ENCODE peak calls at places on chromosome X, in nine cellular contexts. A, J, W, S, F, B, I, D and G are unnamed samples.

GRCh38 chrX:1027133-1027532 is 185.3 kb downstream of the CRLF2 start:
- DNase-seq in A (no peak), J (no peak), W (no peak), S (no peak), F (no peak), B (no peak), I (no peak), D (no peak), G (no peak)

GRCh38 chrX:130691576-130691975 is 211.4 kb downstream of the ENOX2 start:
- DNase-seq in A (no peak), J (no peak), W (no peak), S (no peak), F (no peak), B (no peak), I (no peak), D (no peak), G (no peak)

GRCh38 chrX:37746268-37746931 is 33.5 kb upstream of the CYBB start:
- DNase-seq in A (no peak), J (no peak), W (peak), S (no peak), F (no peak), B (no peak), I (no peak), D (no peak), G (no peak)

GRCh38 chrX:28946846-28947245 is 359.6 kb downstream of the IL1RAPL1 start:
- DNase-seq in A (no peak), J (no peak), W (no peak), S (no peak), F (no peak), B (no peak), I (no peak), D (no peak), G (no peak)

GRCh38 chrX:129983575-129984131 is 1.2 kb downstream of the BCORL1 start:
- DNase-seq in A (peak), J (no peak), W (no peak), S (peak), F (no peak), B (no peak), I (no peak), D (no peak), G (no peak)

GRCh38 chrX:38882894-38883620 is 81.8 kb downstream of the MID1IP1 start:
- DNase-seq in A (no peak), J (no peak), W (no peak), S (no peak), F (peak), B (peak), I (no peak), D (no peak), G (peak)

GRCh38 chrX:57583477-57583876 is 8.3 kb upstream of the ZXDB start:
- DNase-seq in A (no peak), J (no peak), W (peak), S (no peak), F (no peak), B (no peak), I (no peak), D (no peak), G (no peak)

GRCh38 chrX:1378306-1378758 is 13.6 kb downstream of the SLC25A6 start:
- DNase-seq in A (no peak), J (no peak), W (no peak), S (peak), F (no peak), B (no peak), I (no peak), D (no peak), G (no peak)

GRCh38 chrX:78105944-78106650 is 2.0 kb downstream of the PGK1 start:
- DNase-seq in A (no peak), J (no peak), W (no peak), S (no peak), F (no peak), B (no peak), I (no peak), D (no peak), G (no peak)

GRCh38 chrX:70970482-70970999 is 39.6 kb upstream of the SLC7A3 start:
- DNase-seq in A (no peak), J (no peak), W (no peak), S (peak), F (no peak), B (peak), I (no peak), D (no peak), G (no peak)
- H3K4me3 ChIP-seq in A (no peak), J (no peak), W (no peak), S (no peak), F (no peak), B (no peak), I (no peak), D (no peak), G (no peak)

GRCh38 chrX:12955882-12956703 is 18.8 kb upstream of the TMSB4X start:
- DNase-seq in A (peak), J (no peak), W (peak), S (peak), F (no peak), B (peak), I (no peak), D (no peak), G (peak)

GRCh38 chrX:12954981-12955380 is 19.9 kb upstream of the TMSB4X start:
- DNase-seq in A (no peak), J (no peak), W (no peak), S (no peak), F (no peak), B (no peak), I (no peak), D (no peak), G (no peak)

GRCh38 chrX:12958059-12958458 is 16.9 kb upstream of the TMSB4X start:
- DNase-seq in A (no peak), J (no peak), W (no peak), S (no peak), F (no peak), B (no peak), I (no peak), D (no peak), G (no peak)

GRCh38 chrX:12958461-12958860 is 16.4 kb upstream of the TMSB4X start:
- DNase-seq in A (no peak), J (no peak), W (no peak), S (no peak), F (no peak), B (no peak), I (no peak), D (no peak), G (no peak)

DNA sequence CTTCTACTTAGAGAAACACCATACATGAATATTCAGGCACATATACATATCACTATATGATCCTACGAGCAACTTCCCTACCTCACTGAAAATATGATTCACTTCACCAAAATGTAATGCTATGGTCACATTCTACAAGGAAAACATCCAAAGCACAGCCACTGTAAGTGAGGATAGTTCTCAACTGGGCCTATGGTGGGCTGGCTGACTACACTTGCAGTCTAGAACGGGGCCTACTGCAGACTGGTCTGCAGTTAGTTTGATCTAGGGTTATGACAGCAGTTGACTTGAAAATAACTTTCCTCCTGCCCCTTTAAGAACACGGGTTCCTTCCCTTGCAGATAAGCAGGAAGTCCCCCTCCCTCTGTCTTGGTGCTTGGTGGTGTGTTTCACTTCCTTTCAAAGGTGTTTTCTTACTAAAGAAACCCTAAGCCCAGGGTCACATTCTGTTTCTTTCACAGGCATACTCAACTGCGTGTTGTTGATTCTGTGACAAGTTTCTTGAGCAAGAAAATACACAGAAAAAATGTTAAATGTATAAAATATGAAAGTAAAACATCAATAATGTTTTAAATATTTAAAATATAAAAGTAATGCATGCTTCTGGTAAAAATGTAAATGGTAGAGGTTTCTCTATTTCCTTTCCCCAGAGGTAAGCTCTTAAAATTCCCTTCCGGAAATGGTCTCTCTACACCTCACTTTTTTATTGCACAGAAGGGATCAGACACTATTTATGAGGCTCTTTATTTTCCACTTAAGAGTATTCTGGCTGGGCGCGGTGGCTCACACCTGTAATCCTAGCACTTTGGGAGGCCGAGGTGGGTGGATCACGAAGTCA is 18.0 kb upstream of the TMSB4X start:
- DNase-seq in A (no peak), J (no peak), W (peak), S (peak), F (no peak), B (peak), I (no peak), D (no peak), G (no peak)
- H3K4me3 ChIP-seq in A (no peak), J (no peak), W (no peak), S (no peak), F (no peak), B (no peak), I (peak), D (peak), G (no peak)

GRCh38 chrX:76148011-76148665 is 24.7 kb upstream of the PBDC1 start:
- DNase-seq in A (no peak), J (no peak), W (no peak), S (no peak), F (no peak), B (peak), I (no peak), D (no peak), G (no peak)
- H3K4me3 ChIP-seq in A (peak), J (no peak), W (no peak), S (peak), F (no peak), B (peak), I (peak), D (peak), G (no peak)

GRCh38 chrX:154721155-154721554 is 29.7 kb downstream of the GAB3 start:
- DNase-seq in A (no peak), J (no peak), W (no peak), S (no peak), F (no peak), B (no peak), I (no peak), D (no peak), G (no peak)

GRCh38 chrX:154718607-154719006 is 32.3 kb downstream of the GAB3 start:
- DNase-seq in A (no peak), J (no peak), W (no peak), S (no peak), F (no peak), B (no peak), I (no peak), D (no peak), G (no peak)

GRCh38 chrX:154717824-154718223 is 33.1 kb downstream of the GAB3 start:
- DNase-seq in A (no peak), J (no peak), W (no peak), S (peak), F (no peak), B (peak), I (no peak), D (no peak), G (peak)

GRCh38 chrX:154720067-154720466 is 30.8 kb downstream of the GAB3 start:
- DNase-seq in A (no peak), J (no peak), W (no peak), S (no peak), F (no peak), B (no peak), I (no peak), D (no peak), G (no peak)

DNA sequence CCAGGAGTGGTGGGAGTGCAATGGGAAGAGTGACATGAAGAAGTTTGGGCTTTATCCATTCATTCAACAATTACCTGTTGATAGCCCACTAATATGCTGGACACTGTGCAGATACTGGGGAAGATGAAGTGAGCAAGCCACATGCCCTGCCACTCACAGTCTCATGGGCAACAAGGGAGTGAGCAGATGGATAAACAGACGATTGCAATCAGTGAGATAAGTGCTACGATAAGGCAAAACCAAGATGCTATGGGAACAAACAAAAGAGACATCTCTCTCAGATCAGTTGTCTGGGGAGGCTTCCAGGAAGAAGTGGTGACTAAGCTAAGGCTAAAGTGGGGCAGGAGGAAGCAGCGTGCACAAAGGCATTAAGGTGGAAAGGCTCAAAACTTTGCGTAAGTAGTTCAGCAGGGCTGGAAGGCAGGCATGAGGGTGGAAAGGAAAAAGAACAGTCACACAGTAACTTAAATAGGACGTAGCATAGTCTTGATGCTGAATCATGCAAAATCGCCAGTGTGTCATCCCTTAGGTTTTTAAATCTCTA is 31.7 kb downstream of the GAB3 start:
- DNase-seq in A (no peak), J (no peak), W (no peak), S (no peak), F (no peak), B (peak), I (no peak), D (no peak), G (peak)
- H3K4me3 ChIP-seq in A (no peak), J (no peak), W (no peak), S (no peak), F (no peak), B (no peak), I (no peak), D (no peak), G (no peak)

DNA sequence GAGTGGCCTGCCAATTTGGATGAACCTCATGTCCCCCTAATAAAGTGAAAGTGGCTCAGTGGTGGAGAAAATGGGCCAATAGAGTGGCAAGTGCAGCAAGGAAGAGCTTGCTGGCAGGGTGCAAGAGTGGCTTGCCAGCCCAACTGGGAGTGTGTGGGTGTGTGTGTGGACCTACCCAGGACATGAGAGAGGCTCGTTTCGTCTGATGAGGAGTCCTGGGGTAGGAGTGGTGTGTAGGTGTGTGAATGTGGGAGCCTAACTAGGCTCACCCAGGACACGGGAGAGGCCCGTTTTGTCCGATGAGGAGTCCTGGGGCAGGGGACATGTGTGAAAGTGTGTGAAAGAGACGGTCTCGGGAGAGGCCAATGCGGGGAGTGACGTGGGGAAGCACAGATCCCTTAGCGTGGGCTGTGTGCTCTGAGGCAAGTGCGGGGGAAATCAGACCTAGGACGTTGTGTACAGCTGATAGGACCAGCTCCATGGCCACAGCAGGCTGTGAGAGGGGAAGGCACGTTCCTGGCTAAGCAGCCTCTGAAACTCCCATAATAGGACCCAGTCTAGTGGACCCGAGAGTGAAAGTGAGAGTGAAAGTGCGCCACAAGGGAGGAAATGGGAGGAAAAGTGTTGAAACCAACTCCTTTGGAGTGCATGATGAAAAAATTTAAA is 5.3 kb downstream of the GAGE10 start:
- DNase-seq in A (no peak), J (no peak), W (no peak), S (no peak), F (no peak), B (peak), I (no peak), D (no peak), G (no peak)
- H3K4me3 ChIP-seq in A (peak), J (no peak), W (no peak), S (no peak), F (peak), B (peak), I (peak), D (peak), G (peak)

DNA sequence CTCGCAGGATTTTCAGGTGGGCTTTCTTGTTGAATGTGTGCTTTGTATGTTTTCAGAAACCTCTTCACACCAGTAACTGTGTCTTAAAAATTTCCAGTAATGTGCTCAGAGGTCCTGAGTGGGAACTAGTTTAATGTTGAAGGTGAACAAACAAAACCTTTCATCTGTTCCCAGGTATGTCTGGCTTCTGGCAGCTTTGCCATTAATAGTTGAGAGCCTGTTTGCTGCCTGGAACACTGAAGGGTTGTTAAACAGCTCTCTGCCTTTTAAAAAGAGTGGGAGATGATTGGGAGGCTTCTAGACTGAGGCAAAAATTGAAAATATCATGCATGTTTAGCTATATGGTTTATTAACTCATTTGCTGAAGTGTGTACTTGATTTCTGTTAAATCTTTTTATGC is 161.2 kb upstream of the AGTR2 start:
- DNase-seq in A (no peak), J (no peak), W (no peak), S (no peak), F (no peak), B (no peak), I (no peak), D (no peak), G (no peak)
- H3K4me3 ChIP-seq in A (no peak), J (no peak), W (no peak), S (no peak), F (no peak), B (no peak), I (peak), D (no peak), G (no peak)

GRCh38 chrX:71183341-71183740 is 38.7 kb downstream of the NLGN3 start:
- DNase-seq in A (no peak), J (no peak), W (no peak), S (no peak), F (no peak), B (no peak), I (no peak), D (no peak), G (no peak)

GRCh38 chrX:71178908-71179307 is 34.3 kb downstream of the NLGN3 start:
- DNase-seq in A (no peak), J (no peak), W (peak), S (peak), F (peak), B (peak), I (peak), D (no peak), G (no peak)

GRCh38 chrX:71184092-71184491 is 38.9 kb upstream of the GJB1 start:
- DNase-seq in A (no peak), J (no peak), W (no peak), S (peak), F (no peak), B (no peak), I (no peak), D (no peak), G (no peak)

GRCh38 chrX:71181910-71182799 is 37.5 kb downstream of the NLGN3 start:
- DNase-seq in A (peak), J (peak), W (peak), S (peak), F (peak), B (peak), I (peak), D (peak), G (peak)

DNA sequence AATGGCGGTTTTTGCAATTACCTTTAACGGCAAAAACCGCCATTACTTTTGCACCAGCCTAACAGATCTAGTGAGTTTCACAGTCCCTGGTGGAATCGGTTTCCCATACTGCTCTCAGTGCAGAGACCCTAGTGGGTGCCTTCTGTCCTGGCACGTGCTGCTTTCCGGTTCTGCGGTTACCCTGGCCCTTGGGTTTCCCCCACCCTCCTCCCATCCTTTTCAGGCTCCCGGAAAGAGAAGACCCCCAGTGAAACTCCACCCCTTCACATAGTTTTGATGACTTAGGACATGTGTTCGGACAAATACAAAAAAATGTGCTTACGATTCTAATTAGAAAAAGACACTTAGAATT is 36.9 kb downstream of the NLGN3 start:
- DNase-seq in A (peak), J (no peak), W (no peak), S (peak), F (no peak), B (no peak), I (no peak), D (no peak), G (no peak)
- H3K4me3 ChIP-seq in A (peak), J (peak), W (peak), S (peak), F (peak), B (peak), I (peak), D (peak), G (peak)

GRCh38 chrX:41923257-41923924 is at the start of gene CASK:
- DNase-seq in A (peak), J (peak), W (peak), S (peak), F (peak), B (peak), I (peak), D (peak), G (peak)

GRCh38 chrX:41922125-41922521 is 1.2 kb downstream of the CASK start:
- DNase-seq in A (no peak), J (no peak), W (no peak), S (peak), F (no peak), B (peak), I (no peak), D (no peak), G (no peak)

GRCh38 chrX:41922694-41923171 is 621 bp downstream of the CASK start:
- DNase-seq in A (peak), J (no peak), W (peak), S (peak), F (no peak), B (peak), I (no peak), D (no peak), G (no peak)

GRCh38 chrX:41919870-41920269 is 3.5 kb downstream of the CASK start:
- DNase-seq in A (no peak), J (no peak), W (no peak), S (no peak), F (no peak), B (no peak), I (no peak), D (no peak), G (no peak)

GRCh38 chrX:41921492-41922124 is 1.7 kb downstream of the CASK start:
- DNase-seq in A (no peak), J (no peak), W (no peak), S (peak), F (peak), B (peak), I (no peak), D (no peak), G (peak)
- H3K4me3 ChIP-seq in A (peak), J (peak), W (peak), S (peak), F (peak), B (peak), I (peak), D (peak), G (peak)

GRCh38 chrX:71285929-71286328 is 2.5 kb downstream of the NONO start:
- DNase-seq in A (no peak), J (no peak), W (no peak), S (no peak), F (no peak), B (no peak), I (no peak), D (no peak), G (no peak)
- H3K4me3 ChIP-seq in A (no peak), J (no peak), W (peak), S (peak), F (no peak), B (peak), I (peak), D (peak), G (peak)